ENCODE peak calls at places on chromosome 5, in eight cellular contexts. X is A549, R is upper lobe of left lung, H is transverse colon, S is ovary, A is GM12878, K is HepG2, I is suprapubic skin. F is an unnamed sample.

GRCh38 chr5:161302557-161302956 is 244.0 kb downstream of the GABRB2 start:
- DNase-seq in X (no peak), R (no peak), H (no peak), S (no peak), A (no peak), K (no peak), I (no peak), F (no peak)

GRCh38 chr5:168413062-168413461 is 73.2 kb upstream of the RARS1 start:
- DNase-seq in X (no peak), R (no peak), H (peak), S (no peak), A (no peak), K (no peak), I (no peak), F (no peak)

GRCh38 chr5:55564716-55565115 is 30.0 kb upstream of the PLPP1 start:
- DNase-seq in X (no peak), R (no peak), H (no peak), S (no peak), A (peak), K (no peak), I (no peak), F (no peak)

GRCh38 chr5:83377131-83377865 is 94.2 kb upstream of the VCAN start:
- DNase-seq in X (no peak), R (no peak), H (no peak), S (no peak), A (no peak), K (no peak), I (no peak), F (no peak)

GRCh38 chr5:138022912-138023311 is 10.0 kb downstream of the FAM13B start:
- DNase-seq in X (no peak), R (no peak), H (no peak), S (no peak), A (no peak), K (no peak), I (no peak), F (no peak)

GRCh38 chr5:34542818-34543217 is 113.3 kb upstream of the RAI14 start:
- DNase-seq in X (no peak), R (no peak), H (no peak), S (no peak), A (no peak), K (no peak), I (no peak), F (no peak)

GRCh38 chr5:60295423-60295822 is 401.9 kb upstream of the PDE4D start:
- DNase-seq in X (no peak), R (no peak), H (peak), S (no peak), A (peak), K (peak), I (no peak), F (no peak)

GRCh38 chr5:113034182-113034773 is 57.7 kb downstream of the DCP2 start:
- DNase-seq in X (no peak), R (no peak), H (no peak), S (peak), A (no peak), K (no peak), I (no peak), F (no peak)

GRCh38 chr5:133321286-133321832 is 269.5 kb downstream of the HSPA4 start:
- DNase-seq in X (no peak), R (no peak), H (no peak), S (no peak), A (no peak), K (no peak), I (no peak), F (no peak)

GRCh38 chr5:16936150-16937022 is at the start of gene MYO10:
- DNase-seq in X (peak), R (peak), H (peak), S (peak), A (no peak), K (no peak), I (peak), F (peak)

GRCh38 chr5:134444941-134445471 is 33.3 kb upstream of the CDKN2AIPNL start:
- DNase-seq in X (no peak), R (no peak), H (no peak), S (no peak), A (no peak), K (no peak), I (no peak), F (no peak)

GRCh38 chr5:134445841-134446818 is 34.4 kb upstream of the CDKN2AIPNL start:
- DNase-seq in X (no peak), R (no peak), H (no peak), S (no peak), A (no peak), K (no peak), I (no peak), F (peak)

GRCh38 chr5:134447815-134448520 is 36.3 kb upstream of the CDKN2AIPNL start:
- DNase-seq in X (no peak), R (no peak), H (no peak), S (no peak), A (no peak), K (no peak), I (no peak), F (peak)

GRCh38 chr5:134449167-134449566 is 37.5 kb upstream of the CDKN2AIPNL start:
- DNase-seq in X (no peak), R (no peak), H (no peak), S (no peak), A (no peak), K (no peak), I (no peak), F (peak)

GRCh38 chr5:134446938-134447337 is 35.3 kb upstream of the CDKN2AIPNL start:
- DNase-seq in X (no peak), R (no peak), H (peak), S (no peak), A (no peak), K (no peak), I (no peak), F (no peak)
- H3K27ac ChIP-seq in X (no peak), R (no peak), H (peak), S (no peak), A (no peak), K (no peak), I (no peak), F (no peak)

GRCh38 chr5:14873093-14873492 is 1.5 kb upstream of the ANKH start:
- DNase-seq in X (no peak), R (no peak), H (no peak), S (no peak), A (no peak), K (no peak), I (no peak), F (no peak)

GRCh38 chr5:14872070-14872989 is 752 bp upstream of the ANKH start:
- DNase-seq in X (peak), R (peak), H (peak), S (peak), A (no peak), K (peak), I (peak), F (peak)

GRCh38 chr5:14870347-14871083 is 1.1 kb downstream of the ANKH start:
- DNase-seq in X (no peak), R (no peak), H (peak), S (peak), A (no peak), K (no peak), I (no peak), F (no peak)

GRCh38 chr5:14871084-14871572 is 450 bp downstream of the ANKH start:
- DNase-seq in X (no peak), R (peak), H (peak), S (peak), A (no peak), K (no peak), I (peak), F (peak)

GRCh38 chr5:14871573-14872069 is at the start of gene ANKH:
- DNase-seq in X (peak), R (peak), H (peak), S (peak), A (no peak), K (peak), I (no peak), F (peak)
- TF ChIP-seq CTCF in X (peak), R (peak), H (no peak), S (no peak), A (peak), K (no peak), I (no peak), F (no peak)

DNA sequence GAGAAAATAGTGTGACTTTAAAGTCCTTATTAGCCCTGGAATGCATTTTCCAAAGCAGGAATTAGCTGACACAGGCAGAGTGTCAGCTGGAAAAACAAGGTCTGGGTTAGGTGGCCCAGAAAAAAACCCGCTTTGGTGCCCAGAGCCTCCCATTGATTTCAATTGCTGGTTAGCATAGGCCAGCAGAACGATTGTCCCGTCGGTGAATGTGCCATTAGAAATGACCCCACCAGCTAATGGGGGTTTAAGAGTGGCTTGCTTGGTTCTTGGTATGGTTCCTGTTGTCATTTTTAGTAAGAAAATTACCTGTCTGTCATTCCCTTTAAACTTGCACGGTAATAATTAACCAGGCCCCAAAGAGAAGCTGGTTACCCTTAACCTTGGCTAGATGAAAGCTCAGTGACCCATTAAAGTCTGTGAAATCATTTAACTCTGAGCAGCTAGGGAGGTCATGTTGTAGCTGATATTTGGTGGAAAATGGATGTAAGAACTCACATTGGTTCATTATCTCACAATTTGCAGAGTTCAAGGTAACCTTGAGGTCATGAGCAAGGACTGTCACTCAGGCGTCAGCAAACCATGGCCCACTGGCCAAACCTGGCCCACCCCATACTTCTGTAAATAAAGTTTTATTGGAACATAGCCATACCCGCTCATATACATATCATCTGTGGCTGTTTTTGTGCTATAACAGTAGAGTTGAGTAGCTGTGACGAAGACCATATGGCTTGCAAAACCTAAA is 61.8 kb upstream of the CPEB4 start:
- DNase-seq in X (no peak), R (no peak), H (no peak), S (no peak), A (no peak), K (peak), I (no peak), F (no peak)
- TF ChIP-seq EP300 in X (no peak), R (no peak), H (no peak), S (no peak), A (no peak), K (no peak), I (no peak), F (no peak)

DNA sequence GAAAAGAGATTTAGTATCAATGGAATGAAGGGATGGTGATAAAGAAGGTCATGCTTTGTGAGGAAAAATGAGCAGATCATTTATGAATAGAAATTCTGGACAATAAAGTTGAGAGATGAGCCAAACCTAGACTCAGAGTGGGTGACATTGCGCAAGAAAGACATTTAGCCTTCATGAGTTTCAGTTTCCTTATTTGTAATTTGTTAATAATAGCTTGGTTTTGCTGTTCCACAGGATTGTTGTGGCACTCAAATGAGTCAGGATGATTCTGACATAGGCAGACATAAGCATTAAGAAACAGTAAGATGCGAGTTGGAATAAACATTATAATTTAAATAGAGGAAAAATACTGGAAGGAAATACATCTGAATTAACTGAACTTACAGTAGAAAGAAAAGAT is 34.8 kb downstream of the ITGA2 start:
- DNase-seq in X (no peak), R (no peak), H (no peak), S (no peak), A (no peak), K (no peak), I (no peak), F (no peak)
- H3K27ac ChIP-seq in X (no peak), R (peak), H (no peak), S (no peak), A (no peak), K (no peak), I (no peak), F (no peak)

GRCh38 chr5:57276353-57276752 is 102.5 kb downstream of the GPBP1 start:
- DNase-seq in X (no peak), R (no peak), H (no peak), S (no peak), A (no peak), K (no peak), I (no peak), F (no peak)

GRCh38 chr5:57280811-57281301 is 107.0 kb downstream of the GPBP1 start:
- DNase-seq in X (no peak), R (peak), H (no peak), S (no peak), A (no peak), K (no peak), I (no peak), F (no peak)

GRCh38 chr5:57277085-57277484 is 103.2 kb downstream of the GPBP1 start:
- DNase-seq in X (peak), R (no peak), H (no peak), S (no peak), A (no peak), K (no peak), I (no peak), F (no peak)
- TF ChIP-seq CTCF in X (peak), R (no peak), H (no peak), S (no peak), A (no peak), K (peak), I (no peak), F (no peak)

DNA sequence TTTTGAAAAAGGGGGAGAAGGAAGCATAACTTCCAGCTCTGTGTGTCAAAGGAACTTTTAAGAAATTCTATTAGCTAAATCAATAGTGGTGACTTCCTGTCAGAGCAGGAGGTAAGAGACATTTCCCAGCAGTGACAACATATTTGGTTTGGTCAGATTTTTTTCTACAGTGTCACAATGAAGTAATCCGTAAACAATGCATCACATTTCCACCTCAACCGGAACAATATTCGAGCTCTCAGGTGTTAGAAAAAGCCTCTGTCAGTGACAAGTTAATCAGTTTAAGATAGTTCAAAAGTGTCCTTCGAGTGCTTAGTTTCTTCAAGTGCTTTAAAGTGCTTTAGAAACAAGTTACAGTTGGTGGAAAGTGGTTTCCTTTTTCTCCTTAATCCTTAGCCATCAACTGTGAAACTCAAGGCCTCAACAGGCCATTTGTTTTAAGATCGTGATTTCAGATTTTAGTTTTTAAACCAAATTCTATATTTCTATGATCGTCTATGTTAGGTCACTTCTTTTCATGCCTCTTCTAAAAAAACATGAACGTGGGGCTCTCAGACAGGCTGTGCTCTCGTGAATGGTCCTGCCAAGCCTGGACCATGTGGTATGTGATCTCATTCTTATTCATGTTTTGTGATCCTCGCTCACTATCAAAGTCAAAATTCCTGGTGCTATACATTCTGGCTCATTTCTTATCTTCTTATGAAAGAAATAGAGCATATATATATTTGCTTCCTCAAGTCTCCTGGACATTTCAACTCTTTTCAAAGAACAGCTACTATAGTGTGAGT is 181.9 kb upstream of the HMHB1 start:
- DNase-seq in X (no peak), R (no peak), H (no peak), S (no peak), A (no peak), K (peak), I (no peak), F (no peak)
- TF ChIP-seq EP300 in X (no peak), R (peak), H (no peak), S (no peak), A (no peak), K (no peak), I (no peak), F (no peak)